ENCODE peak calls at places on chromosome 12, in five cellular contexts. C is activated CD4-positive, alpha-beta T cell treated with anti-CD3 and anti-CD28 coated beads for 4 hours; M is caudate nucleus; W is BE2C; Z is sigmoid colon. Y is an unnamed sample.

GRCh38 chr12:112308184-112308583 is 74.0 kb downstream of the HECTD4 start:
- DNase-seq in C (no peak), Z (no peak), M (no peak), W (no peak), Y (no peak)

GRCh38 chr12:47828967-47829482 is 9.3 kb upstream of the HDAC7 start:
- DNase-seq in M (no peak), W (peak), C (no peak), Z (peak), Y (no peak)

GRCh38 chr12:12405882-12406281 is 49.0 kb downstream of the BORCS5 start:
- DNase-seq in W (no peak), M (no peak), Z (no peak), C (no peak), Y (no peak)

GRCh38 chr12:6476496-6476895 is 6.0 kb upstream of the VAMP1 start:
- DNase-seq in M (no peak), Z (no peak), W (no peak), C (no peak), Y (no peak)

GRCh38 chr12:128531153-128531552 is 264.2 kb downstream of the TMEM132C start:
- DNase-seq in M (no peak), Z (no peak), W (no peak), C (no peak), Y (peak)

GRCh38 chr12:2682301-2683282 is 112.2 kb upstream of the FKBP4 start:
- DNase-seq in M (no peak), Z (no peak), W (peak), C (no peak), Y (peak)

GRCh38 chr12:116818341-116818856 is 62.8 kb downstream of the HRK start:
- DNase-seq in Z (no peak), M (no peak), C (no peak), W (peak), Y (no peak)

GRCh38 chr12:100675432-100675831 is 101.9 kb downstream of the GAS2L3 start:
- DNase-seq in M (no peak), C (no peak), Z (no peak), W (peak), Y (no peak)

GRCh38 chr12:90024261-90024660 is 315.6 kb upstream of the ATP2B1 start:
- DNase-seq in Z (no peak), W (no peak), C (no peak), M (no peak), Y (no peak)

GRCh38 chr12:112349440-112349839 is 32.8 kb downstream of the HECTD4 start:
- DNase-seq in M (no peak), Z (no peak), W (no peak), C (no peak), Y (no peak)

GRCh38 chr12:111819191-111820158 is 22.6 kb upstream of the MAPKAPK5 start:
- DNase-seq in Z (no peak), C (no peak), W (no peak), M (no peak), Y (no peak)

GRCh38 chr12:62736596-62736995 is 198.4 kb downstream of the PPM1H start:
- DNase-seq in C (no peak), M (no peak), W (no peak), Z (no peak), Y (no peak)

GRCh38 chr12:92134638-92135274 is 10.9 kb downstream of the BTG1 start:
- DNase-seq in C (no peak), Z (no peak), M (no peak), W (no peak), Y (no peak)

Y was measured in SK-N-DZ.